ENCODE peak calls at places on chromosome 7, in four cellular contexts. One of them, this sample, is unnamed.
A peak's percentile ranks its signal among the peaks of the same experiment; 100 is the strongest.

GRCh38 chr7:137482466-137482865 is 138.9 kb upstream of the PTN start:
- DNase-seq in neural progenitor cell: no peak
- DNase-seq in PC-3: no peak
- DNase-seq in MM.1S: no peak
- DNase-seq in this sample: no peak

GRCh38 chr7:107857541-107857912 is 33.5 kb upstream of the DLD start:
- DNase-seq in PC-3: peak; percentile 76
- DNase-seq in neural progenitor cell: no peak
- DNase-seq in MM.1S: no peak
- DNase-seq in this sample: peak; percentile 10

GRCh38 chr7:133246558-133246957 is 6.3 kb upstream of the EXOC4 start:
- DNase-seq in MM.1S: no peak
- DNase-seq in PC-3: no peak
- DNase-seq in neural progenitor cell: no peak
- DNase-seq in this sample: no peak

GRCh38 chr7:7862393-7862792 is 106.2 kb upstream of the GLCCI1 start:
- DNase-seq in MM.1S: no peak
- DNase-seq in PC-3: peak; percentile 7
- DNase-seq in neural progenitor cell: no peak
- DNase-seq in this sample: peak; percentile 47

GRCh38 chr7:30474485-30474884 is 4.1 kb downstream of the NOD1 start:
- DNase-seq in PC-3: no peak
- DNase-seq in MM.1S: no peak
- DNase-seq in neural progenitor cell: no peak
- DNase-seq in this sample: no peak

GRCh38 chr7:117124585-117125220 is 171.4 kb downstream of the ST7 start:
- DNase-seq in MM.1S: peak; percentile 98
- DNase-seq in PC-3: peak; percentile 96
- DNase-seq in neural progenitor cell: no peak
- DNase-seq in this sample: peak; percentile 97

GRCh38 chr7:43649755-43650274 is 66.9 kb downstream of the STK17A start:
- DNase-seq in PC-3: peak; percentile 92
- DNase-seq in MM.1S: peak; percentile 97
- DNase-seq in neural progenitor cell: no peak
- DNase-seq in this sample: no peak

GRCh38 chr7:120680986-120681385 is 177.0 kb downstream of the TSPAN12 start:
- DNase-seq in MM.1S: no peak
- DNase-seq in neural progenitor cell: no peak
- DNase-seq in PC-3: no peak
- DNase-seq in this sample: no peak

GRCh38 chr7:75795831-75796285 is 17.7 kb downstream of the CCL24 start:
- DNase-seq in neural progenitor cell: no peak
- DNase-seq in MM.1S: no peak
- DNase-seq in PC-3: no peak
- DNase-seq in this sample: no peak

GRCh38 chr7:129227646-129228578 is 3.1 kb downstream of the AHCYL2 start:
- DNase-seq in neural progenitor cell: no peak
- DNase-seq in MM.1S: no peak
- DNase-seq in PC-3: no peak
- DNase-seq in this sample: no peak

DNA sequence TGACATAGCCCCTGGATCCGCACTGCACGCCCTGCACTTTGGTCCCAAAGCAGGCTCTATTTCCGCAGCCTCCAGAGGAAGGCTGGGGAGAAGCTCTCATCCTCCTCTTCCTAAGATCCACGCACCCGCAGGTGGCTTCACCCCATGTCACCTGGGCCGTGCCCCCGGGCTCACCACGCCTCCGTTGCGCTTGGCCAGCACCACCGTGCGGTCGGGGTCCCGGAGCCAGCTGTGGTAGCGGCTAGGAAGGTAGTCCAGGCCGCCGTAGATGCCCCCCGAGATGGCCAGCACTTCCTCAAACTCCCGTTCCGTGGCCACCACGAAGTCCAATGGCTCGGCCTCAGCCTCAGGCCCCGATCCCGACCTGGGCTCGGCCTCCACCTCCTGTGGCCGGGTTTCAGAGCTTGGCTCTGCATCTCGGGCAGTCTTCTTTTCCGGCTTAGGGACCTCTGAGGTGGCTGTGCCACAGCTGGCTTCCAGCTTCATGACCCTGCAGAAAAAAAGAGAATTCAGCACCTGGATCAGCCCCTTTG is 5.7 kb downstream of the NAT16 start:
- DNase-seq in neural progenitor cell: peak; percentile 52
- DNase-seq in MM.1S: no peak
- DNase-seq in PC-3: no peak
- DNase-seq in this sample: no peak
- TF ChIP-seq EZH2 in neural progenitor cell: no peak
- TF ChIP-seq EZH2 in MM.1S: no peak
- TF ChIP-seq EZH2 in PC-3: no peak
- TF ChIP-seq EZH2 in this sample: peak; percentile 46

GRCh38 chr7:70619659-70620058 is 512.3 kb upstream of the GALNT17 start:
- DNase-seq in PC-3: no peak
- DNase-seq in MM.1S: no peak
- DNase-seq in neural progenitor cell: peak; percentile 38
- DNase-seq in this sample: no peak
- H3K9ac ChIP-seq in PC-3: no peak overlapping the region
- H3K9ac ChIP-seq in MM.1S: no peak overlapping the region
- H3K9ac ChIP-seq in neural progenitor cell: no peak overlapping the region
- H3K9ac ChIP-seq in this sample: no peak overlapping the region

GRCh38 chr7:1666251-1666778 is 3.8 kb upstream of the ELFN1 start:
- DNase-seq in neural progenitor cell: peak; percentile 47
- DNase-seq in MM.1S: no peak
- DNase-seq in PC-3: no peak
- DNase-seq in this sample: peak; percentile 15
- TF ChIP-seq EZH2 in neural progenitor cell: peak; percentile 89
- TF ChIP-seq EZH2 in MM.1S: no peak
- TF ChIP-seq EZH2 in PC-3: peak; percentile 95
- TF ChIP-seq EZH2 in this sample: peak; percentile 84

GRCh38 chr7:35695628-35695888 is 623 bp upstream of the HERPUD2 start:
- DNase-seq in PC-3: peak; percentile 13
- DNase-seq in neural progenitor cell: no peak
- DNase-seq in MM.1S: peak; percentile 23
- DNase-seq in this sample: peak; percentile 15

GRCh38 chr7:35695987-35696386 is 1.1 kb upstream of the HERPUD2 start:
- DNase-seq in MM.1S: no peak
- DNase-seq in neural progenitor cell: no peak
- DNase-seq in PC-3: no peak
- DNase-seq in this sample: no peak

GRCh38 chr7:35691827-35692307 is 3.1 kb downstream of the HERPUD2 start:
- DNase-seq in PC-3: peak; percentile 7
- DNase-seq in MM.1S: no peak
- DNase-seq in neural progenitor cell: no peak
- DNase-seq in this sample: no peak

GRCh38 chr7:35694784-35695627 is at the start of gene HERPUD2:
- DNase-seq in neural progenitor cell: peak; percentile 96
- DNase-seq in MM.1S: peak; percentile 93
- DNase-seq in PC-3: peak; percentile 91
- DNase-seq in this sample: peak; percentile 89

GRCh38 chr7:35694161-35694783 is 663 bp downstream of the HERPUD2 start:
- DNase-seq in MM.1S: no peak
- DNase-seq in neural progenitor cell: no peak
- DNase-seq in PC-3: peak; percentile 23
- DNase-seq in this sample: peak; percentile 25
- H3K9ac ChIP-seq in MM.1S: peak overlapping the region; percentile 95
- H3K9ac ChIP-seq in neural progenitor cell: peak overlapping the region; percentile 65
- H3K9ac ChIP-seq in PC-3: peak overlapping the region; percentile 100
- H3K9ac ChIP-seq in this sample: peak overlapping the region; percentile 95

GRCh38 chr7:27105161-27106122 is 3.0 kb upstream of the HOXA2 start:
- DNase-seq in neural progenitor cell: no peak
- DNase-seq in PC-3: no peak
- DNase-seq in MM.1S: no peak
- DNase-seq in this sample: peak; percentile 51

GRCh38 chr7:27101906-27102577 is 441 bp downstream of the HOXA2 start:
- DNase-seq in neural progenitor cell: peak; percentile 59
- DNase-seq in PC-3: no peak
- DNase-seq in MM.1S: no peak
- DNase-seq in this sample: peak; percentile 47

GRCh38 chr7:27104244-27105149 is 2.0 kb upstream of the HOXA2 start:
- DNase-seq in neural progenitor cell: no peak
- DNase-seq in PC-3: no peak
- DNase-seq in MM.1S: no peak
- DNase-seq in this sample: peak; percentile 88

GRCh38 chr7:27102578-27103442 is at the start of gene HOXA2:
- DNase-seq in neural progenitor cell: peak; percentile 49
- DNase-seq in PC-3: no peak
- DNase-seq in MM.1S: no peak
- DNase-seq in this sample: peak; percentile 85

DNA sequence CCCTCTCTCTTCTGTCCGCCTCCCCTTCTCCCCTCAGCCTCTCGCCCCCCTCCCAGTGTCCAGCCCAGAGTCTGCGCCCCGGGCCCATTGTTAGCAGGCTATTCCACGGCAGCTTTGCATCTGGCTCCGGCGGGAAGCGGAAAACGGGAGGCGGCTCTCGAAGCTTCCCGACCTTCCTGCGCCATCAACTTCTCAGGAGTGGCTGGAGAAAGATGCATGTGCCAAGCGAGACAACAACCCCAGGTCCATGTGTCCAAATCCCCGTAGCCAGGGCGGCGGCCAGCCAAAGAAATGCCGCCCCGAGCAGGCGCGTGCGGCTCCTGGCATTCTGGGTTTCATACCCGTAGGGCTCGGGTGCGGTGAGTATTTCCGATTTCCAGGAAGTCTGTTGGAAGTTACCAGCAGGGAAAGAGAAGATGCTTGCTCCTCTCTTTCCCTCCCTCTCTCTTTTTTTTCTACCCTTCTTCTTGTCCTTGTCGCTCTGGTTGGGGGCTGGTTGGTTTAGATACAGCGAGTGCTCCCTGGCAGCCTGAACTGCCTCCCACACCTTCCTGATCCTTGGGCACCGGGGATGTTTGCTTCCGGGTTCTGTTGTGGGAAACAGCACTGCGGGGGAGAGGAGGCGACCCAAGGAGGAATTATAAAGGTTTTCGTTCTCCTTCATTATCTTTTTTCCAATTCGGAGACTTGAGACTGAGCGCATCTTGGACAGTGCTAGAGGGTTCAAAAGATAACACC is 1.2 kb upstream of the HOXA2 start:
- DNase-seq in MM.1S: no peak
- DNase-seq in neural progenitor cell: peak; percentile 56
- DNase-seq in PC-3: no peak
- DNase-seq in this sample: peak; percentile 49
- TF ChIP-seq EZH2 in MM.1S: no peak
- TF ChIP-seq EZH2 in neural progenitor cell: peak; percentile 100
- TF ChIP-seq EZH2 in PC-3: no peak
- TF ChIP-seq EZH2 in this sample: no peak

GRCh38 chr7:4791738-4792536 is 16.5 kb downstream of the AP5Z1 start:
- DNase-seq in PC-3: no peak
- DNase-seq in MM.1S: no peak
- DNase-seq in neural progenitor cell: peak; percentile 93
- DNase-seq in this sample: peak; percentile 26
- H3K9ac ChIP-seq in PC-3: no peak overlapping the region
- H3K9ac ChIP-seq in MM.1S: no peak overlapping the region
- H3K9ac ChIP-seq in neural progenitor cell: no peak overlapping the region
- H3K9ac ChIP-seq in this sample: peak overlapping the region; percentile 4